ENCODE peak calls at places on chromosomes 7 and 10, in six cellular contexts. Q is left ventricle myocardium inferior, H is fibroblast of lung, F is hepatocyte, W is neuronal stem cell, A is SJCRH30. N is an unnamed sample. For H3K4me1, the result is how much of the 10 kb centered on the place peaks cover.

GRCh38 chr10:46547331-46547880 is 9.1 kb downstream of the GPRIN2 start:
- DNase-seq in F (no peak), W (no peak), Q (peak), A (no peak), H (no peak), N (peak)

GRCh38 chr7:5629941-5630340 is 151.5 kb downstream of the RNF216 start:
- DNase-seq in W (no peak), F (no peak), H (peak), A (peak), Q (no peak), N (no peak)

GRCh38 chr10:71434760-71435394 is 38.2 kb downstream of the CDH23 start:
- DNase-seq in Q (no peak), W (no peak), H (no peak), F (no peak), A (no peak), N (no peak)

GRCh38 chr10:26566525-26567348 is 128.6 kb downstream of the APBB1IP start:
- DNase-seq in F (peak), H (no peak), Q (no peak), W (no peak), A (peak), N (peak)

GRCh38 chr7:95865716-95866371 is 93.5 kb downstream of the DYNC1I1 start:
- DNase-seq in F (peak), W (peak), A (peak), H (peak), Q (no peak), N (no peak)

GRCh38 chr10:84659027-84659426 is 330.6 kb downstream of the CCSER2 start:
- DNase-seq in W (no peak), Q (no peak), A (no peak), H (no peak), F (no peak), N (no peak)

GRCh38 chr10:9243861-9244515 is 1189.5 kb downstream of the GATA3 start:
- DNase-seq in Q (no peak), F (no peak), W (no peak), A (peak), H (peak), N (no peak)

GRCh38 chr7:28685660-28686417 is 272.3 kb downstream of the TRIL start:
- DNase-seq in A (peak), W (peak), H (peak), F (peak), Q (peak), N (peak)

GRCh38 chr10:58143944-58144343 is 123.8 kb downstream of the IPMK start:
- DNase-seq in Q (no peak), H (peak), A (no peak), W (no peak), F (no peak), N (no peak)

GRCh38 chr10:15068802-15069201 is 19.8 kb downstream of the ACBD7 start:
- DNase-seq in A (peak), W (no peak), H (peak), F (peak), Q (no peak), N (no peak)

GRCh38 chr7:99997545-99998137 is 17.8 kb upstream of the ZKSCAN1 start:
- DNase-seq in Q (peak), W (peak), F (peak), H (peak), A (no peak), N (peak)

GRCh38 chr7:147193476-147193875 is 1076.9 kb downstream of the CNTNAP2 start:
- DNase-seq in W (no peak), A (no peak), F (no peak), Q (no peak), H (no peak), N (no peak)

GRCh38 chr7:50682573-50682972 is 100.1 kb downstream of the GRB10 start:
- DNase-seq in H (no peak), Q (no peak), A (no peak), W (no peak), F (no peak), N (no peak)

GRCh38 chr10:132264306-132264950 is 43.3 kb downstream of the STK32C start:
- DNase-seq in Q (no peak), H (no peak), W (no peak), F (no peak), A (no peak), N (no peak)

GRCh38 chr7:128732521-128733277 is 6.5 kb upstream of the CALU start:
- DNase-seq in Q (no peak), W (no peak), A (no peak), F (no peak), H (no peak), N (no peak)

GRCh38 chr7:130674456-130674855 is 5.9 kb upstream of the COPG2 start:
- DNase-seq in W (no peak), H (no peak), F (no peak), A (no peak), Q (no peak), N (no peak)

GRCh38 chr7:89085580-89085979 is 290.0 kb upstream of the TEX47 start:
- DNase-seq in Q (no peak), W (no peak), H (no peak), F (no peak), A (no peak), N (no peak)

GRCh38 chr7:23475579-23475844 is 5.2 kb upstream of the IGF2BP3 start:
- DNase-seq in Q (no peak), A (no peak), F (no peak), W (no peak), H (no peak), N (no peak)

GRCh38 chr7:98976396-98977185 is 98.3 kb downstream of the TRRAP start:
- DNase-seq in A (no peak), F (no peak), W (no peak), H (no peak), Q (no peak), N (peak)

GRCh38 chr7:43394441-43395130 is 188.3 kb upstream of the STK17A start:
- DNase-seq in A (no peak), H (peak), Q (no peak), F (no peak), W (no peak), N (no peak)

GRCh38 chr7:139457153-139457946 is 26.1 kb downstream of the KLRG2 start:
- DNase-seq in W (no peak), F (peak), Q (no peak), A (peak), H (peak), N (no peak)

GRCh38 chr7:47600199-47601118 is 18.5 kb upstream of the TNS3 start:
- DNase-seq in W (no peak), Q (no peak), F (no peak), H (peak), A (no peak), N (no peak)

GRCh38 chr10:84138478-84139125 is 707 bp upstream of the GHITM start:
- DNase-seq in W (no peak), Q (peak), F (peak), H (no peak), A (peak), N (peak)

GRCh38 chr10:58291538-58292174 is 22.7 kb downstream of the CISD1 start:
- DNase-seq in Q (no peak), W (no peak), A (no peak), H (peak), F (peak), N (peak)

GRCh38 chr10:93894516-93895378 is 969 bp downstream of the SLC35G1 start:
- DNase-seq in A (peak), W (no peak), F (no peak), H (no peak), Q (no peak), N (peak)

DNA sequence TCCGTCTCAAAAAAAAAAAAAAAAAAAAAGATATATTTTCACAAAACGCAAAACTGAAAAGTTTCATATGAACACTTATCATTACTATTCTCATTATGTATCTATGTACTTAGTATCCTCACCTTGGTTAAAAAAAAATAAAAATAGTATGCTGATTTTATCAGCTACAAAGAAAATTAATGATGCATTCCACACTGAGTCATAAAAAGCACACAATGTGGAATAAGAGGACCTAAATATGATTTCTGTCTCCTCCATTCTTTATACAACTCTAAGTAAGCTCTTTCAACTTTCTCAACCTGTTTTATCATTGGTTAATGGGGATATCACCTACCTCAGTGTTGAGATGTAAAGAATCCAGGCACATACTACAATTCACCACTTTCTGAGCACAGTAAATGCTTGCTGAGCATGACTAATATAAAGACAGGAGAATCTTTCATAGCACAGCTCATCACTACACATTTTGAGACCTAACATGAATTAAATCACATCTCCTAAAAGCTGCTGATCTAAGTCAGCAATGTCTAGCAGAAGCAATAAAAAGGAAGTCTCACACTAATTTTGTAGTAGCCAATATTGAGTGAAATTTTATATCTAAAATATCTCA is 2.7 kb downstream of the SNX13 start:
- DNase-seq in W (no peak), H (peak), A (no peak), F (no peak), Q (no peak), N (no peak)
- H3K4me1 ChIP-seq in W (under half), H (under half), A (under half), F (under half), Q (half or more), N (under half)

GRCh38 chr10:12333382-12334185 is 15.8 kb upstream of the CAMK1D start:
- DNase-seq in Q (peak), H (peak), A (peak), W (no peak), F (peak), N (peak)
- H3K27ac ChIP-seq in Q (peak), H (peak), A (peak), W (no peak), F (peak), N (no peak)

GRCh38 chr10:49611166-49611814 is 1.2 kb downstream of the SLC18A3 start:
- DNase-seq in H (no peak), W (no peak), F (no peak), Q (no peak), A (no peak), N (no peak)
- H3K4me1 ChIP-seq in H (under half), W (under half), F (under half), Q (under half), A (under half), N (under half)

GRCh38 chr10:102225646-102226541 is at the start of gene ELOVL3:
- DNase-seq in H (peak), A (peak), F (peak), W (peak), Q (peak), N (peak)
- H3K27ac ChIP-seq in H (no peak), A (peak), F (peak), W (no peak), Q (peak), N (peak)

GRCh38 chr7:151012031-151012692 is 12.1 kb downstream of the ATG9B start:
- DNase-seq in A (no peak), F (peak), H (peak), Q (no peak), W (no peak), N (no peak)
- H3K4me1 ChIP-seq in A (under half), F (under half), H (under half), Q (half or more), W (under half), N (under half)

GRCh38 chr10:59624951-59625350 is 84.7 kb downstream of the SLC16A9 start:
- DNase-seq in F (no peak), H (no peak), Q (no peak), A (no peak), W (no peak), N (no peak)

GRCh38 chr10:59625842-59626522 is 83.7 kb downstream of the SLC16A9 start:
- DNase-seq in H (peak), Q (no peak), A (peak), F (peak), W (peak), N (peak)

GRCh38 chr10:59628456-59628855 is 81.2 kb downstream of the SLC16A9 start:
- DNase-seq in A (no peak), Q (no peak), F (no peak), W (no peak), H (no peak), N (no peak)

GRCh38 chr10:59627366-59628018 is 82.2 kb downstream of the SLC16A9 start:
- DNase-seq in Q (no peak), F (no peak), A (no peak), W (no peak), H (no peak), N (no peak)

DNA sequence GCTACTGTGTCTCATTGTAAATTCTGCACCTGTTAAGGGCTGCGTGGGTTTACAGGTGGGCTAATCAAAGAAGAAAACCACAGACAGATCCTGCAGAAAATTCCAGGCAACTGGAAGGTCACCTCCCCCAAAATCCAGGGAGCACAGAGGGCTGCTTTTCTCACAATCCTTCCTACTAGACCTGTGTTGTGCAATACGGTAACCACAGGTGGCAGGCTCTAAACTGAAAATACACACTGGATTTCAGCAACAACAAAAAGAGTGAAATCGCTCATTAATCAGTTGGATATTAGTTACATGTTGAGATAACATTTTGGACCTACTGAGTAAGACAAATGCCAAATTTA is 83.2 kb downstream of the SLC16A9 start:
- DNase-seq in A (no peak), H (no peak), Q (no peak), W (no peak), F (no peak), N (no peak)
- H3K27ac ChIP-seq in A (no peak), H (no peak), Q (no peak), W (peak), F (no peak), N (no peak)

GRCh38 chr10:73247509-73248258 is 629 bp upstream of the DNAJC9 start:
- DNase-seq in H (no peak), F (no peak), W (no peak), Q (no peak), A (no peak), N (no peak)
- H3K4me1 ChIP-seq in H (under half), F (under half), W (under half), Q (half or more), A (under half), N (under half)

DNA sequence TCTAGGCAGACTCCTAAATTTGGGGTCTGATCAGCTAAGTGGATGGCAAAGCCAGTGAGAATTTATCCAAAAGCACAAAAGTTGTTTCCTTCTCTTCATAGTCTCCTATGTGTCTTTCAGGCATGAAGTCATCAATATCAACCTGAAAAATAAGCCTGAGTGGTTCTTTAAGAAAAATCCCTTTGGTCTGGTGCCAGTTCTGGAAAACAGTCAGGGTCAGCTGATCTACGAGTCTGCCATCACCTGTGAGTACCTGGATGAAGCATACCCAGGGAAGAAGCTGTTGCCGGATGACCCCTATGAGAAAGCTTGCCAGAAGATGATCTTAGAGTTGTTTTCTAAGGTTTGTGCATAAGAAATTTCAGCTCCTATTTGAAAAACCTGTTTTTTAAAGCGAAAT is 4.8 kb downstream of the GSTO1 start:
- DNase-seq in Q (no peak), A (no peak), W (no peak), H (no peak), F (no peak), N (no peak)
- H3K27ac ChIP-seq in Q (peak), A (no peak), W (no peak), H (peak), F (peak), N (no peak)

GRCh38 chr7:18496336-18496700 is 769 bp downstream of the HDAC9 start:
- DNase-seq in H (no peak), F (no peak), Q (no peak), W (no peak), A (no peak), N (no peak)

GRCh38 chr7:18497800-18498199 is 2.3 kb downstream of the HDAC9 start:
- DNase-seq in F (no peak), W (no peak), H (no peak), A (no peak), Q (no peak), N (no peak)

GRCh38 chr7:18495412-18496335 is at the start of gene HDAC9:
- DNase-seq in Q (peak), W (peak), A (peak), F (peak), H (peak), N (peak)

GRCh38 chr7:18497082-18497481 is 1.5 kb downstream of the HDAC9 start:
- DNase-seq in Q (no peak), A (no peak), W (no peak), F (no peak), H (no peak), N (no peak)

GRCh38 chr7:18494821-18495408 is 634 bp upstream of the HDAC9 start:
- DNase-seq in F (no peak), Q (no peak), W (no peak), H (peak), A (peak), N (peak)
- H3K4me1 ChIP-seq in F (under half), Q (half or more), W (under half), H (under half), A (under half), N (under half)